ENCODE peak calls at places on chromosomes 12 and 14, in ten cellular contexts. O, W, L, A, Y, F, C, M, K and G are unnamed samples.

GRCh38 chr12:54688309-54689033 is 40.3 kb upstream of the DCD start:
- DNase-seq in Y (no peak), W (no peak), F (no peak), A (no peak), C (no peak), O (no peak), K (no peak), L (no peak), M (no peak), G (no peak)

GRCh38 chr14:63897706-63898105 is 44.9 kb downstream of the SYNE2 start:
- DNase-seq in C (no peak), M (no peak), Y (no peak), O (no peak), L (no peak), W (no peak), F (no peak), A (no peak), K (no peak), G (peak; percentile 19)

GRCh38 chr12:55809274-55809673 is 8.2 kb downstream of the SARNP start:
- DNase-seq in Y (no peak), A (no peak), M (no peak), K (no peak), L (no peak), W (no peak), O (no peak), C (no peak), F (no peak), G (no peak)

GRCh38 chr14:66043921-66044320 is 442.2 kb upstream of the CCDC196 start:
- DNase-seq in L (no peak), M (no peak), A (no peak), O (no peak), F (no peak), W (no peak), C (no peak), Y (no peak), K (no peak), G (peak; percentile 13)

GRCh38 chr14:95290769-95291440 is 28.8 kb downstream of the CLMN start:
- DNase-seq in K (no peak), O (no peak), W (peak; percentile 59), F (no peak), Y (no peak), C (no peak), A (no peak), L (peak; percentile 19), M (no peak), G (no peak)

GRCh38 chr14:68842298-68842697 is 49.4 kb upstream of the ZFP36L1 start:
- DNase-seq in C (no peak), A (no peak), L (no peak), F (peak; percentile 22), W (no peak), M (no peak), Y (no peak), K (no peak), O (no peak), G (no peak)

GRCh38 chr12:78376257-78376656 is 488.3 kb upstream of the SYT1 start:
- DNase-seq in F (no peak), L (no peak), M (no peak), Y (no peak), C (no peak), W (no peak), O (no peak), K (no peak), A (no peak), G (no peak)

GRCh38 chr14:78644824-78645559 is 474.8 kb downstream of the NRXN3 start:
- DNase-seq in K (no peak), Y (no peak), M (no peak), O (no peak), C (no peak), W (no peak), F (no peak), L (no peak), A (no peak), G (no peak)

GRCh38 chr12:63036974-63037335 is 102.0 kb upstream of the PPM1H start:
- DNase-seq in K (no peak), W (no peak), L (no peak), F (no peak), Y (no peak), A (no peak), O (no peak), C (no peak), M (no peak), G (no peak)

GRCh38 chr12:39935275-39935674 is 170.6 kb downstream of the SLC2A13 start:
- DNase-seq in C (no peak), W (no peak), A (no peak), L (no peak), Y (no peak), K (peak; percentile 6), M (no peak), O (no peak), F (peak; percentile 6), G (peak; percentile 22)

GRCh38 chr12:93851245-93851665 is 174.1 kb downstream of the CRADD start:
- DNase-seq in O (peak; percentile 85), W (no peak), A (no peak), M (peak; percentile 78), C (no peak), K (no peak), Y (no peak), L (peak; percentile 54), F (no peak), G (no peak)

GRCh38 chr14:43548368-43548767 is 958.7 kb downstream of the FSCB start:
- DNase-seq in W (no peak), M (no peak), O (no peak), Y (no peak), F (no peak), C (no peak), A (no peak), L (no peak), K (no peak), G (no peak)

GRCh38 chr14:92963301-92964123 is 40.6 kb downstream of the CHGA start:
- DNase-seq in M (no peak), L (no peak), C (no peak), O (no peak), W (no peak), F (no peak), A (no peak), Y (no peak), K (no peak), G (no peak)

GRCh38 chr14:101501341-101501740 is 60.0 kb upstream of the DIO3 start:
- DNase-seq in K (no peak), A (no peak), L (no peak), M (peak; percentile 25), C (no peak), Y (no peak), O (no peak), W (no peak), F (no peak), G (no peak)

GRCh38 chr12:111597731-111598636 is 1.1 kb downstream of the ATXN2 start:
- DNase-seq in C (peak; percentile 7), W (peak; percentile 76), F (peak; percentile 42), L (peak; percentile 44), K (peak; percentile 58), M (no peak), O (peak; percentile 70), A (no peak), Y (peak; percentile 11), G (peak; percentile 60)

GRCh38 chr12:52121848-52122838 is 42.6 kb downstream of the SMIM41 start:
- DNase-seq in L (peak; percentile 86), Y (peak; percentile 24), C (peak; percentile 57), F (peak; percentile 57), K (peak; percentile 80), A (peak; percentile 14), O (peak; percentile 49), W (no peak), M (peak; percentile 70), G (peak; percentile 84)

GRCh38 chr12:57695770-57696432 is 2.0 kb downstream of the OS9 start:
- DNase-seq in Y (no peak), L (no peak), F (no peak), W (no peak), M (no peak), O (no peak), A (no peak), K (no peak), C (no peak), G (no peak)

GRCh38 chr12:124906606-124907261 is 7.7 kb downstream of the UBC start:
- DNase-seq in K (peak; percentile 68), O (peak; percentile 93), F (peak; percentile 91), L (peak; percentile 96), M (peak; percentile 86), A (no peak), Y (peak; percentile 89), C (peak; percentile 87), W (peak; percentile 81), G (peak; percentile 75)

GRCh38 chr12:9756756-9757155 is 3.9 kb downstream of the CD69 start:
- DNase-seq in L (no peak), C (no peak), K (no peak), Y (no peak), M (no peak), F (no peak), O (peak; percentile 64), A (no peak), W (no peak), G (no peak)

GRCh38 chr14:54722791-54723432 is 156.0 kb downstream of the SAMD4A start:
- DNase-seq in O (peak; percentile 48), C (no peak), K (peak; percentile 22), W (no peak), A (no peak), M (no peak), L (peak; percentile 52), F (peak; percentile 53), Y (no peak), G (no peak)

GRCh38 chr12:54082402-54082892 is 28.8 kb downstream of the HOXC4 start:
- DNase-seq in K (no peak), A (no peak), O (no peak), M (no peak), F (peak; percentile 16), L (no peak), W (peak; percentile 84), Y (peak; percentile 49), C (peak; percentile 35), G (no peak)

GRCh38 chr14:103725739-103726395 is 10.3 kb downstream of the ZFYVE21 start:
- DNase-seq in L (no peak), M (no peak), Y (no peak), A (no peak), F (no peak), O (no peak), W (no peak), C (no peak), K (no peak), G (no peak)

GRCh38 chr12:54173066-54173726 is 15.6 kb downstream of the SMUG1 start:
- DNase-seq in Y (peak; percentile 20), L (no peak), M (no peak), F (peak; percentile 33), A (no peak), K (peak; percentile 61), W (no peak), O (peak; percentile 18), C (no peak), G (peak; percentile 82)

GRCh38 chr12:64320611-64321010 is 69.9 kb downstream of the C12orf56 start:
- DNase-seq in L (no peak), W (no peak), F (no peak), O (no peak), K (no peak), C (no peak), A (no peak), Y (no peak), M (no peak), G (no peak)

GRCh38 chr12:7373226-7373625 is 69.4 kb downstream of the ACSM4 start:
- DNase-seq in L (no peak), K (no peak), A (no peak), C (no peak), W (no peak), O (no peak), M (no peak), Y (no peak), F (no peak), G (peak; percentile 11)